ENCODE peak calls at places on chromosomes 6 and 20, in four cellular contexts. W is mesenchymal stem cell, B is T-helper 17 cell, Z is stomach. T is an unnamed sample.
A peak's percentile ranks its signal among the peaks of the same experiment; 100 is the strongest.

GRCh38 chr6:44058617-44059358 is 68.5 kb downstream of the MRPL14 start:
- DNase-seq in W (peak; percentile 100), B (no peak), Z (peak; percentile 74), T (peak; percentile 85)

GRCh38 chr6:64712606-64713005 is 994.4 kb downstream of the EYS start:
- DNase-seq in W (peak; percentile 29), B (no peak), Z (no peak), T (no peak)

GRCh38 chr6:163951990-163952389 is 537.5 kb downstream of the QKI start:
- DNase-seq in W (no peak), B (no peak), Z (no peak), T (no peak)

GRCh38 chr6:13447949-13448724 is 39.3 kb downstream of the GFOD1 start:
- DNase-seq in W (no peak), B (no peak), Z (no peak), T (no peak)

GRCh38 chr20:38804682-38805501 is 605 bp upstream of the PPP1R16B start:
- DNase-seq in W (no peak), B (peak; percentile 58), Z (peak; percentile 43), T (peak; percentile 74)

GRCh38 chr6:75437451-75438185 is 56.0 kb downstream of the FILIP1 start:
- DNase-seq in W (peak; percentile 88), B (no peak), Z (no peak), T (no peak)

GRCh38 chr20:19761853-19762252 is 3.8 kb downstream of the RIN2 start:
- DNase-seq in W (no peak), B (no peak), Z (no peak), T (no peak)

GRCh38 chr6:129488313-129488712 is 221.7 kb downstream of the ARHGAP18 start:
- DNase-seq in W (no peak), B (no peak), Z (no peak), T (no peak)

GRCh38 chr20:61655591-61655990 is 403.5 kb downstream of the CDH4 start:
- DNase-seq in W (no peak), B (no peak), Z (no peak), T (no peak)

GRCh38 chr6:107354470-107354869 is 104.9 kb downstream of the PDSS2 start:
- DNase-seq in W (no peak), B (no peak), Z (no peak), T (no peak)

GRCh38 chr6:170155464-170156196 is 135.2 kb downstream of the DLL1 start:
- DNase-seq in W (no peak), B (peak; percentile 0), Z (no peak), T (no peak)

GRCh38 chr6:32139590-32139989 is 9.5 kb upstream of the FKBPL start:
- DNase-seq in W (no peak), B (no peak), Z (no peak), T (no peak)

GRCh38 chr6:80690611-80691090 is 584.2 kb downstream of the BCKDHB start:
- DNase-seq in W (peak; percentile 92), B (no peak), Z (no peak), T (no peak)

GRCh38 chr6:53686541-53686940 is 21.0 kb upstream of the KLHL31 start:
- DNase-seq in W (no peak), B (no peak), Z (no peak), T (no peak)

GRCh38 chr20:17654649-17655285 is 27.3 kb downstream of the RRBP1 start:
- DNase-seq in W (peak; percentile 62), B (no peak), Z (no peak), T (peak; percentile 20)

GRCh38 chr6:147136057-147136456 is 68.2 kb upstream of the STXBP5 start:
- DNase-seq in W (no peak), B (no peak), Z (no peak), T (no peak)

GRCh38 chr6:44898296-44898930 is 429.7 kb upstream of the RUNX2 start:
- DNase-seq in W (peak; percentile 26), B (no peak), Z (no peak), T (no peak)

GRCh38 chr20:41981746-41982145 is 363.6 kb upstream of the CHD6 start:
- DNase-seq in W (no peak), B (no peak), Z (no peak), T (no peak)

GRCh38 chr6:153096031-153096430 is 35.1 kb downstream of the RGS17 start:
- DNase-seq in W (peak; percentile 66), B (no peak), Z (no peak), T (no peak)